ENCODE peak calls at places on chromosomes 5 and 9, in seven cellular contexts. F is cardiac muscle cell, N is hepatic stellate cell, K is tibial artery, Y is fibroblast of pulmonary artery, P is GM13977, R is C1 segment of cervical spinal cord. X is an unnamed sample.

GRCh38 chr9:123445116-123445515 is 89.1 kb downstream of the CRB2 start:
- DNase-seq in N (no peak), K (no peak), R (no peak), Y (no peak), F (no peak), P (no peak), X (no peak)

GRCh38 chr9:131270171-131271015 is 5.9 kb downstream of the FAM78A start:
- DNase-seq in K (peak), N (no peak), P (peak), F (peak), R (no peak), Y (peak), X (no peak)

GRCh38 chr9:121700165-121700830 is 48.9 kb downstream of the DAB2IP start:
- DNase-seq in Y (peak), P (no peak), R (no peak), N (peak), F (peak), K (peak), X (peak)

GRCh38 chr5:154517781-154518437 is 39.9 kb upstream of the HAND1 start:
- DNase-seq in P (no peak), K (no peak), Y (no peak), N (no peak), F (no peak), R (no peak), X (no peak)

GRCh38 chr5:96821260-96821916 is 13.6 kb upstream of the ERAP1 start:
- DNase-seq in F (peak), R (no peak), Y (peak), P (no peak), N (peak), K (no peak), X (no peak)

GRCh38 chr9:122821278-122821952 is 7.0 kb downstream of the PDCL start:
- DNase-seq in Y (peak), F (peak), P (no peak), N (no peak), R (no peak), K (peak), X (no peak)

GRCh38 chr5:122093415-122093814 is 15.4 kb upstream of the LOX start:
- DNase-seq in R (no peak), K (no peak), P (no peak), F (peak), Y (peak), N (peak), X (no peak)

GRCh38 chr9:137052998-137053943 is 590 bp downstream of the ENTPD2 start:
- DNase-seq in R (no peak), K (no peak), F (no peak), N (no peak), P (no peak), Y (no peak), X (no peak)

GRCh38 chr9:99026956-99027298 is 78.0 kb upstream of the TGFBR1 start:
- DNase-seq in K (no peak), F (no peak), N (no peak), P (no peak), R (no peak), Y (no peak), X (no peak)

GRCh38 chr5:31413030-31413812 is 118.7 kb downstream of the DROSHA start:
- DNase-seq in F (no peak), P (no peak), Y (no peak), K (no peak), N (no peak), R (no peak), X (no peak)